ENCODE peak calls at places on chromosomes 3 and 15, in six cellular contexts. M is K562, B is neural progenitor cell, P is GM06990, Y is cardiac fibroblast, D is brain microvascular endothelial cell. S is an unnamed sample.

GRCh38 chr3:41088882-41089281 is 110.4 kb upstream of the CTNNB1 start:
- DNase-seq in P (no peak), D (peak), M (no peak), B (no peak), Y (no peak), S (no peak)

GRCh38 chr3:58518304-58518789 is 18.6 kb downstream of the ACOX2 start:
- DNase-seq in P (no peak), B (peak), Y (no peak), D (no peak), M (no peak), S (no peak)

GRCh38 chr15:100889359-100890058 is 9.9 kb downstream of the ALDH1A3 start:
- DNase-seq in D (peak), Y (peak), P (no peak), B (no peak), M (no peak), S (peak)

GRCh38 chr3:134060561-134061385 is 31.0 kb upstream of the SLCO2A1 start:
- DNase-seq in P (no peak), D (no peak), B (no peak), M (no peak), Y (no peak), S (no peak)

GRCh38 chr15:73959012-73959581 is 32.8 kb downstream of the LOXL1 start:
- DNase-seq in D (no peak), M (no peak), B (no peak), Y (peak), P (no peak), S (no peak)

GRCh38 chr3:158808697-158809096 is 6.8 kb downstream of the MFSD1 start:
- DNase-seq in D (peak), B (no peak), Y (peak), P (no peak), M (no peak), S (peak)

GRCh38 chr3:126285369-126285768 is 71.8 kb downstream of the KLF15 start:
- DNase-seq in D (no peak), B (no peak), Y (no peak), M (no peak), P (no peak), S (no peak)

GRCh38 chr3:156151824-156152428 is 31.5 kb downstream of the KCNAB1 start:
- DNase-seq in B (peak), M (peak), P (no peak), Y (peak), D (peak), S (peak)

GRCh38 chr3:12405432-12406272 is 78.6 kb upstream of the TSEN2 start:
- DNase-seq in M (peak), P (no peak), Y (peak), D (peak), B (no peak), S (no peak)

GRCh38 chr3:154244644-154245043 is 79.6 kb downstream of the DHX36 start:
- DNase-seq in D (peak), M (no peak), P (no peak), Y (peak), B (no peak), S (no peak)

GRCh38 chr3:124887177-124887995 is at the start of gene ITGB5:
- DNase-seq in Y (peak), M (peak), P (peak), D (peak), B (peak), S (no peak)

GRCh38 chr15:70566989-70567388 is 196.4 kb downstream of the UACA start:
- DNase-seq in D (no peak), B (no peak), M (no peak), P (no peak), Y (no peak), S (no peak)

GRCh38 chr15:78682693-78683410 is 41.8 kb upstream of the CHRNB4 start:
- DNase-seq in P (no peak), Y (no peak), D (no peak), M (no peak), B (no peak), S (no peak)

GRCh38 chr3:157159037-157159761 is 748 bp downstream of the CCNL1 start:
- DNase-seq in Y (peak), M (peak), P (peak), B (peak), D (peak), S (no peak)

GRCh38 chr3:101846709-101847108 is 2.6 kb upstream of the NFKBIZ start:
- DNase-seq in D (no peak), P (no peak), Y (no peak), B (no peak), M (no peak), S (no peak)

GRCh38 chr15:52417501-52417900 is 111.2 kb downstream of the MYO5A start:
- DNase-seq in P (no peak), M (no peak), D (no peak), Y (peak), B (no peak), S (no peak)

GRCh38 chr3:65729553-65729952 is 309.2 kb downstream of the MAGI1 start:
- DNase-seq in Y (peak), D (peak), M (no peak), B (no peak), P (no peak), S (peak)

GRCh38 chr3:159616234-159616825 is 372.3 kb upstream of the IL12A start:
- DNase-seq in Y (peak), M (no peak), B (peak), D (peak), P (no peak), S (no peak)

GRCh38 chr3:111045564-111045963 is 26.1 kb upstream of the NECTIN3 start:
- DNase-seq in M (no peak), B (no peak), D (peak), Y (peak), P (no peak), S (no peak)

GRCh38 chr15:63041982-63042878 is at the start of gene TPM1:
- DNase-seq in M (no peak), D (peak), B (peak), P (peak), Y (peak), S (peak)

GRCh38 chr3:122497425-122497824 is 17.3 kb downstream of the KPNA1 start:
- DNase-seq in D (peak), B (no peak), Y (peak), M (no peak), P (peak), S (peak)

GRCh38 chr3:11660242-11660641 is 16.5 kb upstream of the VGLL4 start:
- DNase-seq in B (no peak), M (no peak), D (no peak), Y (no peak), P (no peak), S (no peak)

GRCh38 chr3:94028093-94028837 is at the start of gene STX19:
- DNase-seq in M (no peak), Y (peak), D (no peak), B (no peak), P (no peak), S (no peak)

GRCh38 chr15:98904466-98905048 is 103.0 kb downstream of the PGPEP1L start:
- DNase-seq in P (no peak), Y (peak), D (peak), M (peak), B (peak), S (no peak)

GRCh38 chr15:98906712-98907083 is 100.9 kb downstream of the PGPEP1L start:
- DNase-seq in P (no peak), Y (peak), B (no peak), D (peak), M (no peak), S (no peak)

GRCh38 chr15:98905981-98906711 is 101.4 kb downstream of the PGPEP1L start:
- DNase-seq in M (no peak), D (peak), P (no peak), B (no peak), Y (peak), S (no peak)

GRCh38 chr15:98909968-98910885 is 97.4 kb downstream of the PGPEP1L start:
- DNase-seq in P (no peak), Y (no peak), D (no peak), B (no peak), M (no peak), S (no peak)

DNA sequence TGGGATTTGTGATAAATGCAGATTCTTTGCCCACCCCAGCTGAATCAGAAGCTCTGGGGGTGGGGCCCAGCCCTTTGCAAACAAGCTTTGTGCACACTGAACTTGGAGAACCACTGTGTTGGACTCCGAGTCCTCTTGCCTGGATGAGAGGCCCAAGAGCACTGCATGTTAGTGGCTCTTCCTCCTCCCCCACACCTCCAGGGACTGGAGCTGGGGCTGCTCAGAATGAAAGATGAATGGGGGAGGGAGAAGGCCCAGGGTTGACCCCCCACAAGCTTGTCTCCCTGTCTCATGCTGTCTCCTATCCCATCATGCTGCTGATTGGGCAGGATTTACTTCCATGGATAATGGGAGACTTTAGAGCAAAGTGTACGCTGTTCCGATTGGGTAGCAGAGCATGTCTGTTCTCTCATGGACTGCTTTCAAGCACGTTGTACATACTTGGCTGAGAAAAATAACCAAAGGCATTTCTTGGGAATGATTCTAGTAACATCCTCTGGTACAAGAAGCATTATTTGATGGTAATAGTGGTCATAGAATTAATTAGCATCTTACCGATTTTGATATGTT is 99.6 kb downstream of the PGPEP1L start:
- DNase-seq in D (no peak), M (no peak), Y (no peak), P (no peak), B (no peak), S (no peak)
- TF ChIP-seq CTCF in D (no peak), M (no peak), Y (no peak), P (no peak), B (no peak), S (no peak)

DNA sequence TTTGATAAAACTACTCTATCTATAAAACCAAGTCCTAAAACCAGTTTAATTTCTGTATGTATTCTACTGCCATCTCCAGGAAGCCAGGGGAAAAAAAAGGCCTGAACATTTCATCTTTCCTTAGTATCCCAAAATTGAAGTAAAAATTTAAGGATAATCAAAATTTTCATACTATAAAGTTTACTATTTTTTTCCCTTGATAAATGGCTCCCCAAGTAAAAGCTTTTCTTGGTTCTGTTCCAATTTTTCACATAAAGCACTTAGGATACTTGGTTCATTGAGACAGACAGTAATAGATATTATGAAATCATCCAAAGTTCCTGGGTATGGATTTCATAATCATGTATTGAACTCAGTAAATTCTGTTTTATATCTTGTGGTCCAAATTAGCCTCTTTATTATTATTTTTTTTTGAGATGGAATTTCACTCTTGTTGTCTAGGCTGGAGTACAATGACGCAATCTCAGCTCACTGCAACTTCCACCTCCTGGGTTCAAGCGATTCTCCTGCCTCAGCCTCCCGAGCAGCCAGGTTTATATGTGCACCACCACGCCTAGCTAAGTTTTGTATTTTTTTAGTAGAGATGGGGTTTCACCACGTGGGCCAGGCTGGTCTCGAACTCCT is 34.5 kb downstream of the ICE2 start:
- DNase-seq in B (no peak), Y (peak), P (no peak), D (peak), M (no peak), S (no peak)
- TF ChIP-seq CTCF in B (peak), Y (peak), P (peak), D (peak), M (no peak), S (peak)

GRCh38 chr3:29227307-29227706 is 53.6 kb upstream of the RBMS3 start:
- DNase-seq in B (no peak), P (no peak), D (no peak), Y (no peak), M (no peak), S (no peak)
- TF ChIP-seq CTCF in B (no peak), P (no peak), D (no peak), Y (no peak), M (no peak), S (no peak)

DNA sequence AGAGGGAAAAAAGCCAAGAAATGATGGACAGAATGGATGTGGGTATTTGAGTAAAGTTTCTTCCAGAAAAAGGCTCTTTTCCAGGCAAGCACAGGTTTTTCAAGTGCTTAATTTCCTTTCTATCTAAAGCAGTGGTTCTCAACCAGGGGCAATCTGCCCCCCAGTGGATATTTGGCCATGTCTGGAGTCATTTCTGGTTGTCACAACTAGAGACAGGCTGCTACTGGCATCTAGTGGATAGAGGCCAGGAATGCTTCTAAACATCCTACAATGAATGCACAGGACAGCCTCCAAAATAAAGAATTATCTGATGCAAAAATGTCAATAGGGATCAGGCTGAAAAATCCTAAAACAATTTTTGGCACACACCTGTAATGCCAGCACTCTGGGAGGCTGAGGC is 23.9 kb downstream of the SEC22C start:
- DNase-seq in D (no peak), Y (no peak), P (no peak), B (no peak), M (no peak), S (no peak)
- TF ChIP-seq CTCF in D (peak), Y (no peak), P (peak), B (peak), M (peak), S (no peak)

S was measured in AG04449.